ENCODE peak calls at places on chromosomes 3 and 15, in four cellular contexts. One of them, this sample, is unnamed. For H3K36me3, the result is how much of the 10 kb centered on the place peaks cover.

GRCh38 chr3:128149632-128150031 is 3.6 kb upstream of the EEFSEC start:
- DNase-seq in mammary epithelial cell: no peak
- DNase-seq in GM06990: no peak
- DNase-seq in SK-N-SH: no peak
- DNase-seq in this sample: no peak

GRCh38 chr3:134373278-134373941 is 837 bp downstream of the AMOTL2 start:
- DNase-seq in SK-N-SH: peak
- DNase-seq in mammary epithelial cell: peak
- DNase-seq in GM06990: no peak
- DNase-seq in this sample: no peak

GRCh38 chr15:98561169-98561941 is 87.0 kb upstream of the IGF1R start:
- DNase-seq in GM06990: no peak
- DNase-seq in mammary epithelial cell: no peak
- DNase-seq in SK-N-SH: no peak
- DNase-seq in this sample: no peak

GRCh38 chr3:5222283-5223005 is 34.9 kb downstream of the EDEM1 start:
- DNase-seq in GM06990: no peak
- DNase-seq in mammary epithelial cell: no peak
- DNase-seq in SK-N-SH: no peak
- DNase-seq in this sample: no peak

GRCh38 chr15:73747847-73748605 is 5.1 kb downstream of the INSYN1 start:
- DNase-seq in GM06990: no peak
- DNase-seq in mammary epithelial cell: no peak
- DNase-seq in SK-N-SH: peak
- DNase-seq in this sample: no peak

GRCh38 chr15:72155021-72155621 is 36.9 kb downstream of the SENP8 start:
- DNase-seq in mammary epithelial cell: peak
- DNase-seq in SK-N-SH: peak
- DNase-seq in GM06990: no peak
- DNase-seq in this sample: no peak

GRCh38 chr3:71132995-71133730 is 450.4 kb downstream of the FOXP1 start:
- DNase-seq in GM06990: no peak
- DNase-seq in mammary epithelial cell: no peak
- DNase-seq in SK-N-SH: no peak
- DNase-seq in this sample: no peak

GRCh38 chr3:72008226-72008996 is 223.5 kb upstream of the PROK2 start:
- DNase-seq in SK-N-SH: no peak
- DNase-seq in mammary epithelial cell: peak
- DNase-seq in GM06990: no peak
- DNase-seq in this sample: no peak

GRCh38 chr15:79221696-79222095 is 60.8 kb upstream of the ANKRD34C start:
- DNase-seq in SK-N-SH: no peak
- DNase-seq in mammary epithelial cell: no peak
- DNase-seq in GM06990: no peak
- DNase-seq in this sample: no peak

GRCh38 chr3:185508330-185508729 is 9.5 kb upstream of the TMEM41A start:
- DNase-seq in mammary epithelial cell: no peak
- DNase-seq in GM06990: no peak
- DNase-seq in SK-N-SH: no peak
- DNase-seq in this sample: no peak

GRCh38 chr15:31504462-31504839 is 177.8 kb downstream of the KLF13 start:
- DNase-seq in GM06990: no peak
- DNase-seq in SK-N-SH: no peak
- DNase-seq in mammary epithelial cell: peak
- DNase-seq in this sample: no peak

GRCh38 chr3:34001990-34002389 is 203.6 kb downstream of the PDCD6IP start:
- DNase-seq in SK-N-SH: no peak
- DNase-seq in GM06990: no peak
- DNase-seq in mammary epithelial cell: no peak
- DNase-seq in this sample: no peak

GRCh38 chr15:95916568-95916967 is 413.9 kb upstream of the NR2F2 start:
- DNase-seq in GM06990: no peak
- DNase-seq in mammary epithelial cell: no peak
- DNase-seq in SK-N-SH: no peak
- DNase-seq in this sample: no peak

GRCh38 chr3:106332884-106333283 is 464.1 kb upstream of the CBLB start:
- DNase-seq in mammary epithelial cell: peak
- DNase-seq in GM06990: peak
- DNase-seq in SK-N-SH: no peak
- DNase-seq in this sample: no peak

GRCh38 chr3:170977911-170978310 is 48.6 kb downstream of the SLC2A2 start:
- DNase-seq in GM06990: no peak
- DNase-seq in SK-N-SH: no peak
- DNase-seq in mammary epithelial cell: peak
- DNase-seq in this sample: no peak

GRCh38 chr15:20340331-20340811 is 201.2 kb downstream of the GOLGA6L6 start:
- DNase-seq in GM06990: peak
- DNase-seq in mammary epithelial cell: peak
- DNase-seq in SK-N-SH: peak
- DNase-seq in this sample: no peak

GRCh38 chr3:43181202-43181910 is 75.5 kb upstream of the POMGNT2 start:
- DNase-seq in GM06990: peak
- DNase-seq in mammary epithelial cell: peak
- DNase-seq in SK-N-SH: no peak
- DNase-seq in this sample: no peak

GRCh38 chr3:102896851-102897621 is 462.2 kb downstream of the ZPLD1 start:
- DNase-seq in GM06990: no peak
- DNase-seq in SK-N-SH: no peak
- DNase-seq in mammary epithelial cell: no peak
- DNase-seq in this sample: no peak

GRCh38 chr3:130759692-130760338 is 13.2 kb upstream of the PIK3R4 start:
- DNase-seq in SK-N-SH: peak
- DNase-seq in mammary epithelial cell: peak
- DNase-seq in GM06990: no peak
- DNase-seq in this sample: no peak

GRCh38 chr3:190063490-190063889 is 57.2 kb downstream of the P3H2 start:
- DNase-seq in GM06990: peak
- DNase-seq in SK-N-SH: no peak
- DNase-seq in mammary epithelial cell: no peak
- DNase-seq in this sample: no peak

GRCh38 chr3:133674290-133674912 is 12.7 kb upstream of the TOPBP1 start:
- DNase-seq in mammary epithelial cell: no peak
- DNase-seq in SK-N-SH: peak
- DNase-seq in GM06990: peak
- DNase-seq in this sample: no peak

GRCh38 chr15:78264304-78265136 is at the start of gene DNAJA4:
- DNase-seq in SK-N-SH: peak
- DNase-seq in mammary epithelial cell: no peak
- DNase-seq in GM06990: peak
- DNase-seq in this sample: no peak

GRCh38 chr3:114411811-114412803 is 118.3 kb downstream of the TIGIT start:
- DNase-seq in mammary epithelial cell: peak
- DNase-seq in SK-N-SH: no peak
- DNase-seq in GM06990: no peak
- DNase-seq in this sample: no peak

GRCh38 chr3:72155391-72156064 is 370.6 kb upstream of the PROK2 start:
- DNase-seq in mammary epithelial cell: peak
- DNase-seq in GM06990: no peak
- DNase-seq in SK-N-SH: peak
- DNase-seq in this sample: peak

DNA sequence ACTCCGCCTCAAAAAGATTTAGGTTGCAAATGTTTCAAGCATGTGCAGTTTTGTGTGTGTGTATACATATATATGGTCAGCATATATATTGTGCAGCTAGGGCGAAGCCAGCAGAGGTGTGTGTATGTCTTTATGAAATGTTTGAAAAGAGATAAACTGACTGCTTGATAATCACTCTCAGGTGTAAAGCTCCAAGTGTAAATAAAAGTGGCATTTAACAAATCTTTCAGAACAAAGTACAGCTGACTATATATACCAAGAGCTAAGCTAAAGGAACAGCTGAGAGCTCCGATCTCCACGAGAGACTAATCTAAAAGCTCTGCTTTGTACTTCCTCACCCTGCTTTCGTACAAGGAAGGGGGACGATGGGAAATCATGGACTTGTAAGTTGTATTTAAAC is 11.6 kb upstream of the ITPKA start:
- DNase-seq in SK-N-SH: no peak
- DNase-seq in GM06990: no peak
- DNase-seq in mammary epithelial cell: no peak
- DNase-seq in this sample: no peak
- H3K36me3 ChIP-seq in SK-N-SH: under half
- H3K36me3 ChIP-seq in GM06990: under half
- H3K36me3 ChIP-seq in mammary epithelial cell: under half
- H3K36me3 ChIP-seq in this sample: under half

DNA sequence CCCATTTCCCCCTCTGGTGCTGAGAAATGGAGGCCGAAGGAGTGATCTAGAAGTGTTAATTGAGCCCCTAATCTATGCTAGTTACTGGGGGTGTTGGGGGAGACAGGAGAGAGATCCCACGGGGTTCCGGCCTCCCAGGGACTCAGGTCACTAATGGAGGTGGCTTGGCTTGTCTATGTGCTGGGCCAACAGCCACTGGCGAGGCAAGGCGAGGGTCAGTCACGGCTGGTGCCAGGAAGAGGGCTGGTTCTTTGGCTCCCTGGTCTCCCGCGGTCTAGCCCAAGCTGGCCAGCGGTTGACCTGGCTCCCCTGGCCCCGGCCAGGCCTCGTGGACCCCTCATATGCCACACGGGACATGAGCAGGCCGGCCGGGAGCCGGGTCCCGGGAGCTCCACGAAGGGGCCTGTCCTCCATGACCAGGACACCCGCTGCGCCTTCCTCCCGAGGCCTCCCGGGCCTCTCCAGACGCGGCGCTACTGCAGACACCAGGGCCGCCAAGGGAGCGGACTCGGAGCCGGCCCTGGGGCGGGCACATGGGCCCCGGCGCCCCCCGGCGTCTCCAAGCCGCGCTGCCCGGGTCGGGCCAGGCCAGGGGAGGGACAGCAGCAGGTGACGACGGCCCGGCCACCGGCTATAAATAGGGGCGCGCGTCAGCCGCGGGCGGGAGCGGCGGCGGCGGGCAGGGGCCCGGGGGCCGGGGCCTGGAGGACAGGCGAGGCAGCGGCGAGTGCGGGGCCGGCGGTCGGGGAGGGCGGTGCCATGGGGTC is at the start of gene ALPK3:
- DNase-seq in SK-N-SH: peak
- DNase-seq in mammary epithelial cell: no peak
- DNase-seq in GM06990: no peak
- DNase-seq in this sample: no peak
- H3K4me3 ChIP-seq in SK-N-SH: no peak
- H3K4me3 ChIP-seq in mammary epithelial cell: no peak
- H3K4me3 ChIP-seq in GM06990: no peak
- H3K4me3 ChIP-seq in this sample: no peak

GRCh38 chr15:67843092-67843501 is 3.3 kb upstream of the RNU6-1 start:
- DNase-seq in GM06990: no peak
- DNase-seq in mammary epithelial cell: no peak
- DNase-seq in SK-N-SH: no peak
- DNase-seq in this sample: no peak
- TF ChIP-seq CTCF in GM06990: no peak
- TF ChIP-seq CTCF in mammary epithelial cell: no peak
- TF ChIP-seq CTCF in SK-N-SH: no peak
- TF ChIP-seq CTCF in this sample: no peak

DNA sequence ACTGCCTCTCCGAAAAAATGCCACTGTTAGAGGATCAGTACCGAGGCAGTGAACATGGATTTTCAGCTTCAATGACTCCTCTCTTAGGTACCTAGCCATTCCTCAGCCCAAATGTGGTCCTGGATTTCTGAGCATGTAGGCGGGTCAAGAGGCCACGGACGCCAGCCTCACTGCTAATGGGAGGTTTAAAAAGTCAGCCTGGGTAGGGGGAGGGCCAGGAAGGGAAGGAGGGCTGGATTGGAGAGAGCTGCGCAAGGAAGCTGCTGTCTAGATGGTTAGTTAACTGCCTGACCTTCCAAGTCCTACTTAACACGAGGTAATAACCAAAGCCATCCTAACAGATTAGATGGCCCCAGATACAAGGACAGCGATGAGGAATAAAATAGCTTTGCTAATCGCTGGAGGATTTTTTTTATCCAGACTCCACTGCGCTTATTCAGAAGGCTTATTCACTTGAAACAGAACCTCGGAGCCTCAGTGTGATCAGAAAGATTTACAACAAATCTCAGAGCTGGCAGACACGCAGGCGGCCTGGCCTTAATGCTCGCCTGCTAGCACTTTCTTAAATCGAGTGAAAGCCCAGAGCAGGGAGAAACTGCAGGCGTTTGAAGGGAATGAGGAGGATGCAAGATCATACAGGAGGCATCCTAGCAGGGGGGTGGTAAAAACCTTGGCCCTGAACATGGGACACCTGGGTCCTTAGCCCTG is 34.3 kb downstream of the TLE3 start:
- DNase-seq in SK-N-SH: no peak
- DNase-seq in mammary epithelial cell: no peak
- DNase-seq in GM06990: no peak
- DNase-seq in this sample: no peak
- H3K36me3 ChIP-seq in SK-N-SH: half or more
- H3K36me3 ChIP-seq in mammary epithelial cell: under half
- H3K36me3 ChIP-seq in GM06990: half or more
- H3K36me3 ChIP-seq in this sample: under half

GRCh38 chr3:188689101-188689574 is 482.6 kb upstream of the TPRG1 start:
- DNase-seq in GM06990: no peak
- DNase-seq in SK-N-SH: no peak
- DNase-seq in mammary epithelial cell: no peak
- DNase-seq in this sample: no peak
- H3K4me3 ChIP-seq in GM06990: no peak
- H3K4me3 ChIP-seq in SK-N-SH: no peak
- H3K4me3 ChIP-seq in mammary epithelial cell: no peak
- H3K4me3 ChIP-seq in this sample: no peak

GRCh38 chr3:45690331-45691035 is 1.3 kb downstream of the SACM1L start:
- DNase-seq in mammary epithelial cell: peak
- DNase-seq in GM06990: no peak
- DNase-seq in SK-N-SH: peak
- DNase-seq in this sample: no peak
- TF ChIP-seq CTCF in mammary epithelial cell: peak
- TF ChIP-seq CTCF in GM06990: no peak
- TF ChIP-seq CTCF in SK-N-SH: no peak
- TF ChIP-seq CTCF in this sample: peak

DNA sequence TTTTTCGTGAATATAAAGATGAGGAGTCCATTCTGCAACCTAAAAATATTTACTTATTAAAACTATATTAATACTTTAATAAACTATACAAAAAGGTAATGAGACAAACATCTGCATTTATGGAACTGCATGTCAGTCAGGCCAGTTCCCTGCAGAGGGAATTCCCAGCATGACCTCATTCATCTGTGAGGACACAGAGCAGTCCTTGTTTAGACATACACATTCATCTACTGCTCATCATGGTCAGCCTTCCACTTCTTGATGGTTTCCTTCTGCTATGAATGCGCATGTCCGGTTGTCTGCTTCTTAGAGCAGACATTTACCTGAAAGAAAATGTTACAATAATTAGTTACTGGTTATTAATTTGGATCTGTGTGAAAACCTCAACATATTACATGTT is 3.3 kb upstream of the ACTR8 start:
- DNase-seq in mammary epithelial cell: peak
- DNase-seq in SK-N-SH: no peak
- DNase-seq in GM06990: no peak
- DNase-seq in this sample: no peak
- H3K36me3 ChIP-seq in mammary epithelial cell: under half
- H3K36me3 ChIP-seq in SK-N-SH: under half
- H3K36me3 ChIP-seq in GM06990: under half
- H3K36me3 ChIP-seq in this sample: under half